ENCODE peak calls at places on chromosomes 12 and 14, in six cellular contexts. K is prostate gland; Q is Caco-2; M is K562; J is adrenal gland; V is effector memory CD4-positive, alpha-beta T cell. C is an unnamed sample. For H3K27me3 and H3K9me3, the result is how much of the 10 kb centered on the place peaks cover.

GRCh38 chr14:33646692-33647260 is 304.1 kb downstream of the EGLN3 start:
- DNase-seq in J (no peak), K (no peak), Q (no peak), M (no peak), V (no peak), C (peak)

GRCh38 chr14:96861568-96862310 is 64.6 kb downstream of the VRK1 start:
- DNase-seq in J (peak), K (no peak), Q (no peak), M (peak), V (no peak), C (no peak)

GRCh38 chr14:93023039-93023438 is 92.7 kb downstream of the ITPK1 start:
- DNase-seq in K (no peak), V (no peak), Q (peak), J (no peak), M (peak), C (no peak)

GRCh38 chr14:77549451-77549850 is 50.8 kb upstream of the ISM2 start:
- DNase-seq in J (no peak), M (no peak), Q (no peak), V (no peak), K (no peak), C (no peak)

GRCh38 chr12:1781770-1782169 is 38.6 kb upstream of the LRTM2 start:
- DNase-seq in K (no peak), M (no peak), V (no peak), J (no peak), Q (no peak), C (no peak)

GRCh38 chr12:42421844-42422779 is 96.1 kb downstream of the PPHLN1 start:
- DNase-seq in Q (no peak), K (no peak), V (no peak), J (no peak), M (peak), C (no peak)

GRCh38 chr12:6358886-6359285 is 16.5 kb downstream of the SCNN1A start:
- DNase-seq in J (no peak), K (no peak), M (no peak), Q (no peak), V (no peak), C (no peak)

GRCh38 chr12:103326190-103326589 is 169.6 kb downstream of the C12orf42 start:
- DNase-seq in M (no peak), V (no peak), Q (no peak), K (no peak), J (no peak), C (no peak)

GRCh38 chr12:44842669-44843068 is 33.4 kb downstream of the NELL2 start:
- DNase-seq in Q (no peak), K (no peak), M (no peak), V (no peak), J (no peak), C (no peak)

GRCh38 chr14:58479975-58480374 is 52.5 kb downstream of the KIAA0586 start:
- DNase-seq in Q (no peak), V (no peak), M (no peak), K (no peak), J (no peak), C (no peak)

GRCh38 chr14:103628684-103629502 is at the start of gene KLC1:
- DNase-seq in J (peak), M (peak), K (peak), V (peak), Q (peak), C (peak)

GRCh38 chr14:104770851-104771272 is 17.9 kb downstream of the SIVA1 start:
- DNase-seq in J (no peak), M (no peak), V (no peak), K (no peak), Q (no peak), C (no peak)

GRCh38 chr14:22974530-22975313 is 7.6 kb downstream of the AJUBA start:
- DNase-seq in Q (no peak), V (no peak), J (peak), M (no peak), K (no peak), C (peak)

GRCh38 chr14:25833341-25834121 is 764.3 kb downstream of the NOVA1 start:
- DNase-seq in Q (peak), J (peak), K (peak), V (no peak), M (no peak), C (peak)

GRCh38 chr12:95994476-95994875 is 1.7 kb downstream of the HAL start:
- DNase-seq in M (no peak), J (no peak), Q (no peak), K (no peak), V (no peak), C (no peak)

GRCh38 chr14:24903337-24903736 is 146.6 kb downstream of the STXBP6 start:
- DNase-seq in Q (no peak), J (no peak), K (no peak), V (no peak), M (no peak), C (no peak)

GRCh38 chr12:52254180-52254964 is 20.1 kb upstream of the KRT86 start:
- DNase-seq in V (no peak), M (no peak), K (no peak), Q (no peak), J (no peak), C (no peak)

GRCh38 chr12:89450922-89451321 is 73.7 kb downstream of the GALNT4 start:
- DNase-seq in V (no peak), M (no peak), K (no peak), J (no peak), Q (no peak), C (no peak)

GRCh38 chr14:104206281-104206904 is 68.0 kb downstream of the KIF26A start:
- DNase-seq in Q (no peak), V (no peak), M (no peak), K (no peak), J (peak), C (no peak)

GRCh38 chr12:122862110-122862634 is 26.9 kb downstream of the HIP1R start:
- DNase-seq in J (peak), V (no peak), M (no peak), K (no peak), Q (peak), C (no peak)

GRCh38 chr12:95548539-95549391 is 2.5 kb downstream of the USP44 start:
- DNase-seq in K (peak), V (peak), Q (no peak), M (peak), J (peak), C (peak)

GRCh38 chr12:32134144-32134888 is 27.7 kb downstream of the BICD1 start:
- DNase-seq in Q (no peak), K (no peak), M (no peak), V (no peak), J (no peak), C (peak)

GRCh38 chr12:12705833-12706520 is 10.0 kb upstream of the GPR19 start:
- DNase-seq in J (no peak), K (no peak), M (no peak), V (peak), Q (no peak), C (no peak)

GRCh38 chr14:25150934-25151790 is 101.2 kb upstream of the STXBP6 start:
- DNase-seq in M (peak), K (no peak), V (no peak), Q (no peak), J (no peak), C (no peak)

GRCh38 chr14:73753043-73753886 is 39.1 kb upstream of the PNMA1 start:
- DNase-seq in V (no peak), M (peak), K (no peak), Q (peak), J (peak), C (peak)

GRCh38 chr12:104866286-104866685 is 91.8 kb downstream of the SLC41A2 start:
- DNase-seq in J (no peak), M (no peak), K (no peak), V (no peak), Q (no peak), C (peak)

GRCh38 chr12:53078425-53079225 is 565 bp downstream of the SPRYD3 start:
- DNase-seq in K (no peak), Q (no peak), J (no peak), M (no peak), V (peak), C (no peak)

GRCh38 chr12:24770851-24771250 is 178.1 kb downstream of the BCAT1 start:
- DNase-seq in M (no peak), V (no peak), K (no peak), J (no peak), Q (no peak), C (no peak)

GRCh38 chr12:26119391-26119981 is 5.4 kb downstream of the BHLHE41 start:
- DNase-seq in M (peak), K (no peak), J (peak), V (no peak), Q (no peak), C (no peak)

GRCh38 chr12:59780605-59781135 is 184.8 kb downstream of the SLC16A7 start:
- DNase-seq in V (no peak), K (no peak), Q (no peak), J (no peak), M (no peak), C (no peak)

GRCh38 chr14:60064491-60065072 is 27.1 kb upstream of the PCNX4 start:
- DNase-seq in Q (no peak), M (no peak), K (no peak), J (no peak), V (no peak), C (no peak)

GRCh38 chr12:22284871-22285270 is 49.6 kb downstream of the ST8SIA1 start:
- DNase-seq in M (no peak), V (no peak), K (no peak), Q (no peak), J (no peak), C (no peak)

GRCh38 chr14:51095854-51096823 is 1.2 kb upstream of the TRIM9 start:
- DNase-seq in M (no peak), V (no peak), Q (peak), J (peak), K (no peak), C (peak)

GRCh38 chr12:16602412-16602811 is 3.5 kb downstream of the LMO3 start:
- DNase-seq in M (no peak), Q (no peak), K (no peak), J (no peak), V (no peak), C (no peak)

GRCh38 chr12:16603265-16603915 is 2.6 kb downstream of the LMO3 start:
- DNase-seq in V (no peak), M (no peak), J (no peak), Q (no peak), K (no peak), C (no peak)

GRCh38 chr12:16603916-16604575 is 1.9 kb downstream of the LMO3 start:
- DNase-seq in K (no peak), M (no peak), J (no peak), V (no peak), Q (no peak), C (no peak)

GRCh38 chr12:16599081-16599480 is 6.9 kb downstream of the LMO3 start:
- DNase-seq in J (no peak), K (no peak), V (no peak), M (no peak), Q (no peak), C (no peak)

DNA sequence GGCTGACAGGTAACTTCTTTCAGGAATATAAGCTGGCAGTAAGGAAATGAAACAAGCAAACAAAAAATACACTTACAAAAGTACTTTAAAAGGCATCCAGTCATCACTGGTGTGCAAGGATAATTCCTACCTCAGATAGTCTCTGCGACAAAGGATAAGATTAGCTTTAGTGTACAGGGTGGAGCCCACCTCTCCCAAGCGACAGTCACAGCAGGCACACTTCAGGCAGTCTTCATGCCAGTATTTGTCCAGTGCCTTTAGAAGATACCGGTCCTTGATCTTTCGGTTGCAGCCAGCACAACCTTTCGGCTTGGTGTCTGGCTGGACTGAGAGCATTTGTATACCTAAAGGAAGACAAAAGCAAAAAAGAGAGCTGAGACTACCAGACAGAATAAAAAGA is 5.4 kb downstream of the LMO3 start:
- DNase-seq in J (peak), K (no peak), V (no peak), M (no peak), Q (no peak), C (no peak)
- H3K27me3 ChIP-seq in J (under half), K (under half), V (under half), M (under half), Q (under half), C (under half)

DNA sequence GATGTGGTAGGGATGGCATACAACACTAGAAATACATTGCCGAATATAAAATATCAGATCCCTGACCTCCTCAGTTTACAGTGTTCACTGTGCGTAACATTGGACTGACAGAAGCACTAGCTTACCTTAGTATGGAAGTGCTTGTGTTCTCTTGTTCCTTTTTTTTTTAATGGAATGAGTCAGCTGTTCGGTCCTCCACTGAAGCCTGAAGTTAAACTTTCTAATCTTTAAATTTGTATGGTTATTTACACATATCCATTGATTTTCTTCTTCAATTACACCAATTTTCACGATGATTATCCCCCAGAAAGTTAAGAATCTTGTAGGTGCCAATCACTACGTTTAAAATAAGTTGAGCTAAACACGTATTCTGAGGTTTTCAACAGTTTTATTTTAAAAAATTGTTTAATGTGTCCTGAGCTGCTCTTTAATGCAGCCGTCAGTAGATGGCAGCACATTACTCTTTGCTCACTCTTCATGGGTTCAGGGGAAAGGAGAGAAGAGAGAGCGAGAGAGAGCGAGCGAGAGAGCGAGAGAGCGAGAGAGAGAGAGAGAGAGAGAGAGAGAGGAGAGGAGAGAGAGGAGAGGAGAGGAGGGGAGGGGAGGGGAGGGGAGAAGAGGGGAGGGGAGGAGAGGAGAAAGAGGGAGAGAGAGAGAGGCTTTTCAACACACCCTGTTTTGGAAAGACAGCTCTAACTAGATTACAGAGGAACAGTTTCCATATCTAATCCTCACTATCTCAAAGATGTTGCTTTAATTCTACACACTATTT is 134.7 kb upstream of the SCAF11 start:
- DNase-seq in V (peak), J (peak), M (peak), K (peak), Q (no peak), C (peak)
- H3K4me3 ChIP-seq in V (no peak), J (no peak), M (no peak), K (no peak), Q (no peak), C (peak)

GRCh38 chr12:76519538-76519937 is 40.0 kb downstream of the OSBPL8 start:
- DNase-seq in V (no peak), J (no peak), Q (no peak), K (no peak), M (no peak), C (no peak)
- H3K9me3 ChIP-seq in V (under half), J (under half), Q (under half), K (under half), M (under half), C (under half)

GRCh38 chr14:100734031-100734990 is 7.6 kb downstream of the DLK1 start:
- DNase-seq in Q (no peak), J (peak), K (no peak), M (no peak), V (no peak), C (no peak)
- H3K27me3 ChIP-seq in Q (under half), J (under half), K (under half), M (under half), V (under half), C (under half)

GRCh38 chr14:32453857-32454810 is 125.0 kb downstream of the AKAP6 start:
- DNase-seq in M (no peak), V (no peak), K (no peak), Q (no peak), J (no peak), C (no peak)

GRCh38 chr14:32460267-32460666 is 131.2 kb downstream of the AKAP6 start:
- DNase-seq in V (no peak), J (no peak), M (no peak), Q (no peak), K (no peak), C (no peak)

GRCh38 chr14:32457213-32457920 is 128.3 kb downstream of the AKAP6 start:
- DNase-seq in K (no peak), M (no peak), Q (no peak), J (no peak), V (no peak), C (no peak)

DNA sequence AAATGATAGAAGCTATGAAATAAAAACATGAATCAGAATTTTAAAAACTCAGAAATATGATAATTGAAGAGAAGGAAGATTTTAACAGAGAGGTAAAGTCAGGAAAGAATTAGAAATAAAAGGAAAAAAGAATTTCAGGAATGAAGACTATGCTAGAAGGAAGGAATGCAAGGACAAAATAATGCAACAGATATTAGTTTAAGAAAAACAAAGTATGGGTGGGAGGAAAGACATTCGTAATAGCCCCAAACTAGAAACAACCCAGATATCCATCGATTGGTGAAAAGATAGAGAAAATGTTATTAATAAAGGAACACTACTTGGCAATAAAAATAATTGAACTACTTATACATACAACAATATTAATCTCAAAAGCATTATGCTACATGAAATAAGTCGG is 129.6 kb downstream of the AKAP6 start:
- DNase-seq in V (no peak), J (no peak), Q (no peak), K (no peak), M (no peak), C (no peak)
- H3K4me3 ChIP-seq in V (no peak), J (no peak), Q (no peak), K (no peak), M (no peak), C (no peak)

GRCh38 chr14:29064305-29064704 is 297.7 kb downstream of the FOXG1 start:
- DNase-seq in Q (no peak), V (no peak), J (no peak), M (no peak), K (no peak), C (no peak)

DNA sequence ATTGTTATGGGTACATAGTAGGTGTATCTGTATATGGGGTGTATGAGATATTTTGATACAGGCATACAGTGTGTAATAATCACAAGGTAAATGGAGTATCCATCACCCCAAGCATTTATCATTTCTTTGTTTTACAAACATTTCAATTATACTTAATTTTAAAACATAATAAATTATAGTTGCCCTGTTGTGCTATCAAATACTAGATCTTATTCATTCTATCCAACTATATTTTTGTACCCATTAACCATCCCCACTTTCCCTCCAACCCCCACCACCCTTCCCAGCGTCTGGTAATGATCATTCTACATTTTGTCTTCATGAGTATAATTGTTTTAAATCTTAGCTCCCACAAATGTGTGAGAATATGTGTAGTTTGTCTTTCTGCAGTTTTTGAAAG is 302.6 kb downstream of the FOXG1 start:
- DNase-seq in M (no peak), Q (no peak), K (no peak), J (no peak), V (no peak), C (no peak)
- H3K9me3 ChIP-seq in M (under half), Q (under half), K (under half), J (under half), V (under half), C (under half)

GRCh38 chr12:131159660-131160059 is 206.0 kb downstream of the ADGRD1 start:
- DNase-seq in Q (no peak), M (no peak), J (no peak), V (no peak), K (no peak), C (no peak)

GRCh38 chr12:131167334-131167733 is 213.6 kb downstream of the ADGRD1 start:
- DNase-seq in J (no peak), V (no peak), K (no peak), Q (no peak), M (no peak), C (no peak)

GRCh38 chr12:131162113-131162512 is 208.4 kb downstream of the ADGRD1 start:
- DNase-seq in Q (no peak), K (no peak), M (no peak), V (no peak), J (no peak), C (no peak)

GRCh38 chr12:131164096-131164872 is 210.6 kb downstream of the ADGRD1 start:
- DNase-seq in V (no peak), M (peak), Q (no peak), J (no peak), K (no peak), C (no peak)

DNA sequence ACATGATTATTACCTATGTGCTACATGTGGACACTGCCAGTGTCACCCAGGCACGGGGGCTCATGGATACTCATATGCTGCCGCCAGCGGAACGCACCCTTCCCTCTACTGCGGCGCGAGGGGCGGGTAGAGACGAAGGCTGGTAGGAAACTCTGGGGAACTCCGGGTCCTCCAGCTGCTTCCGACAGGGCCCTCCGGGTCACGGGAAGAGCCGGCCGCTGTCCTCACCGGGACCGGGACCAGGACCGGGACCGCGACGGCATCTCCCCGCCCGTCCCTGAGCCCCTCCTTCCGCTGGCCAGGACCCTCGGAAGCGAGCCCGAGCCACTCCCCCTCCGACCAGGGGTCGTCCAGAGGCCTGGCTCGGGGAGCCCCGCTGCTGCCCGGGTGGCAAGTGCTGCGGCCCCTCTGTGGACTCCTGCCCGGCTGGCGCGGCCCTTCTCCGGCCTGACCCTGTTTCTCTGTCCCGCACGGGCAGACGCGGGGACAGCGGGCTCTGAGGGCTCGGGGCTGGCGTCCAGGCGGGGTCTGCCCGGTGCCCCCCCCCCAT is 209.6 kb downstream of the ADGRD1 start:
- DNase-seq in Q (no peak), V (no peak), K (no peak), M (no peak), J (no peak), C (no peak)
- H3K27me3 ChIP-seq in Q (under half), V (under half), K (under half), M (under half), J (under half), C (under half)

GRCh38 chr14:69263364-69263763 is 3.4 kb downstream of the GALNT16 start:
- DNase-seq in K (no peak), Q (no peak), V (no peak), M (no peak), J (peak), C (peak)
- H3K4me3 ChIP-seq in K (no peak), Q (no peak), V (no peak), M (no peak), J (no peak), C (no peak)

GRCh38 chr12:88206636-88207035 is 64.5 kb downstream of the TMTC3 start:
- DNase-seq in Q (no peak), M (no peak), J (no peak), K (no peak), V (no peak), C (no peak)

GRCh38 chr12:88207921-88208640 is 66.0 kb downstream of the TMTC3 start:
- DNase-seq in J (no peak), M (no peak), V (no peak), K (no peak), Q (no peak), C (peak)

GRCh38 chr12:88208661-88209060 is 66.6 kb downstream of the TMTC3 start:
- DNase-seq in K (no peak), J (no peak), Q (no peak), M (no peak), V (no peak), C (no peak)
- H3K9me3 ChIP-seq in K (under half), J (under half), Q (under half), M (under half), V (under half), C (under half)